ENCODE peak calls at places on chromosomes 5 and 9, in ten cellular contexts. L is breast epithelium; R is CD8-positive, alpha-beta memory T cell; O is ovary; H is lower lobe of right lung; K is fibroblast of lung; X is adipocyte; T is hepatocyte; M is heart left ventricle; Y is RWPE2. E is an unnamed sample. For H3K4me1, the result is how much of the 10 kb centered on the place peaks cover.

GRCh38 chr5:97951139-97951538 is 768.1 kb upstream of the RIOK2 start:
- DNase-seq in T (no peak), Y (no peak), H (no peak), R (no peak), K (no peak), O (no peak), M (no peak), L (no peak), X (no peak), E (no peak)

GRCh38 chr5:119315516-119315949 is 40.3 kb upstream of the TNFAIP8 start:
- DNase-seq in Y (no peak), M (no peak), X (no peak), O (no peak), R (peak), H (no peak), T (peak), L (no peak), K (peak), E (no peak)

GRCh38 chr5:93649234-93649900 is 66.3 kb downstream of the NR2F1 start:
- DNase-seq in O (no peak), M (no peak), H (no peak), L (no peak), T (no peak), Y (no peak), K (no peak), R (no peak), X (no peak), E (no peak)

GRCh38 chr5:172049226-172049796 is 42.9 kb upstream of the FBXW11 start:
- DNase-seq in H (no peak), K (no peak), Y (no peak), L (no peak), T (no peak), R (no peak), O (no peak), M (no peak), X (no peak), E (no peak)

GRCh38 chr9:38406476-38407186 is 14.1 kb downstream of the ALDH1B1 start:
- DNase-seq in X (no peak), L (no peak), K (no peak), M (no peak), T (no peak), Y (no peak), R (no peak), H (no peak), O (no peak), E (no peak)

GRCh38 chr9:114003756-114004155 is 74.3 kb downstream of the AMBP start:
- DNase-seq in K (no peak), R (no peak), M (peak), O (peak), X (peak), Y (peak), L (peak), T (no peak), H (no peak), E (no peak)

GRCh38 chr5:31378838-31379237 is 153.1 kb downstream of the DROSHA start:
- DNase-seq in K (peak), Y (no peak), T (peak), H (no peak), O (no peak), X (peak), M (no peak), R (no peak), L (no peak), E (no peak)

GRCh38 chr5:61270510-61271165 is 61.4 kb upstream of the ZSWIM6 start:
- DNase-seq in L (no peak), R (no peak), M (no peak), Y (no peak), O (no peak), K (no peak), X (no peak), H (no peak), T (no peak), E (no peak)

GRCh38 chr9:130478152-130478551 is 33.4 kb downstream of the ASS1 start:
- DNase-seq in T (no peak), O (no peak), X (no peak), H (no peak), M (no peak), L (no peak), Y (no peak), R (no peak), K (no peak), E (no peak)

GRCh38 chr5:32711693-32712462 is 757 bp downstream of the NPR3 start:
- DNase-seq in X (peak), R (no peak), L (no peak), M (peak), O (no peak), T (no peak), K (peak), Y (peak), H (peak), E (peak)

GRCh38 chr9:108696156-108696555 is 159.6 kb downstream of the ACTL7B start:
- DNase-seq in K (no peak), M (no peak), O (no peak), Y (no peak), X (no peak), H (no peak), R (no peak), T (no peak), L (no peak), E (no peak)

GRCh38 chr5:157740211-157740610 is 3.3 kb upstream of the LSM11 start:
- DNase-seq in M (no peak), O (no peak), Y (no peak), T (peak), X (peak), H (no peak), L (no peak), K (no peak), R (no peak), E (no peak)

GRCh38 chr5:10301842-10302610 is 5.7 kb downstream of the CMBL start:
- DNase-seq in Y (peak), R (no peak), L (peak), T (peak), O (no peak), H (peak), K (no peak), M (peak), X (no peak), E (peak)

GRCh38 chr9:104980039-104980654 is 52.2 kb upstream of the ABCA1 start:
- DNase-seq in L (no peak), Y (no peak), R (no peak), H (no peak), O (no peak), X (no peak), T (no peak), M (no peak), K (no peak), E (no peak)

GRCh38 chr9:137689745-137690529 is 71.1 kb downstream of the EHMT1 start:
- DNase-seq in K (peak), H (no peak), M (no peak), X (no peak), R (no peak), T (peak), O (no peak), Y (no peak), L (no peak), E (no peak)
- H3K4me1 ChIP-seq in K (under half), H (half or more), M (half or more), X (under half), R (under half), T (under half), O (under half), Y (under half), L (under half), E (under half)

DNA sequence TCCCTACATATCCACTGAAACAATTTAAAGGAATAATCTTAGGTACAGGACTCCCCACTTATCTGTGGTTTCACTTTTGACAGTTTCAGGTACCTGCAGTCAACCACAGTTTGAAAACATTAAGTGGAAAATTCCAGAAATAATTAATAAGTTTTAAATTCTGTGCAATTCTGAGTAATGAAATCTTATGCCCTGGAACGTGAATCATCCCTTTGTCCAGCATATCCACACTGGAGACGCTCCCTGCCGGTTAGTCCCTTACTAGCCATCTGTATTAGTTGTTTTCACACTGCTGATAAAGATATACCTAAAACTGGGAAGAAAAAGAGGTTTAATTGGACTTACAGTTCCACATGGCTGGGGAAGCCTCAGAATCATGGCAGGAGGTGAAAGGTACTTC is 80.6 kb downstream of the NR3C1 start:
- DNase-seq in X (no peak), K (no peak), L (no peak), H (no peak), T (no peak), M (no peak), Y (no peak), O (no peak), R (no peak), E (no peak)
- H3K4me1 ChIP-seq in X (under half), K (under half), L (under half), H (under half), T (under half), M (under half), Y (under half), O (under half), R (under half), E (under half)

DNA sequence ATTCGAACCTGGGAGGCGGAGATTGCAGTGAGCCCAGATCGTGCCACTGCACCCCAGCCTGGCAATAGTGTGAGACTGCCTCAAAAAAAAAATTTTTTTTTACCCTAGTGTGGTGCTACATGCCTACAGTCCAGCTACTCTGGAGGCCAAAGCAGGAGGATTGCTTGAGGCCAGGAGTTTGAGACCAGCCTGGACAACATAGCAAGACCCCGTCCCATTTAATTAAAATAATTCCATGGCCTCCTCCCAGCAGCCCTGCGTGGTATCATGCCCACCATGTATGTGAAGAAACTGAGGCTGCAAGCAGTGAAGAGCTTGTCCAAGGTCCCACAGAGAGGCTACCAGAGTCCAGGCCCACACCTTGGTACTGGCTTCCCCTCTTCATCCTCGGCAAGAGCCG is 19.4 kb upstream of the PHYHD1 start:
- DNase-seq in Y (no peak), O (no peak), K (no peak), M (no peak), L (no peak), H (no peak), X (no peak), T (no peak), R (no peak), E (no peak)
- H3K4me1 ChIP-seq in Y (half or more), O (under half), K (under half), M (half or more), L (under half), H (half or more), X (under half), T (under half), R (half or more), E (under half)

GRCh38 chr9:134424818-134425217 is 98.6 kb downstream of the RXRA start:
- DNase-seq in T (no peak), H (no peak), Y (no peak), R (no peak), O (peak), K (no peak), L (no peak), M (no peak), X (no peak), E (no peak)
- H3K4me1 ChIP-seq in T (under half), H (under half), Y (under half), R (under half), O (under half), K (under half), L (under half), M (under half), X (under half), E (under half)

DNA sequence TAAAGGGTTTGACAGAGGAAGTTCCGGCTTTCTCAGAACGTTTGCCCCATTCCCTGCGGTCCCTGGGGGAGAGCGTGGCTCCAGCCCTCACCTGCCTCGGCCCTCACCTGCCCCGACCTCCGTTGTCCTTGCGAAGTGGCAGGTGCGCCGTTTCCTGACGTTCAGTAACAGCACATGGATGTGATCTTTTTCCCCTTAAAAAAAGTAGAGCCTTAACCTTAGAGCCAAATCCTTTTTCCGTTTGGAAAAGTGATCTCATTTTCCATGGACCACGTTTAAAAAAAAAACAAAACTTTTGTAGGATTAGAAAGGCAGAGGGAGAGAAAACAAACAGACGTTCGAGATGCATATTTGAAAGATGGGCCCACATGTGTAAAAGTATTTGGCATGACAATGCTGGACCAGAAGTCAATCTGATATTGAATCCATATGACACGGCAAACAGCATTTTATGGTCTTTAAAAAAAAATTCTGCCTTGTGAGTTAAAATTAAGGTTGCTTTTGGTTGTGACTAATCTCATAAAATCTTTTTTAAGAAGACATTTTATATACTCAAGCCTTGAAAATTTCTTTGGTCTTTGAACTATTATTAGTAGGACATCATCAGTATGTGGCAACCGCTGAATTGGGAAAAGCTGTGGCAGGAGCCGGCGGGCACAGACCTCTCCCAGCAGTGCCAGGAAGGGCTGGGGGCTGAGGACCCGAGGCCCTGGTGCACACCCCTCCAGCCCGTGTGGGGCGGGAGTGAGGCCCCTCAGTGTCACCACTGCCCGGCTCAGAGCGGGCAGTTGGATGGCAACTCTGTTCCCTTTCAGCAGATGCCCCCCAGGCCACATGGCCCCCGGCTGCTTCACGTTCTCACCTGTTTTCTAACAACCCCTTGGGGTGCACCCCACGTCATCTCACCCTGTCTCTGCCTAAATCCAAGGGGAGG is 42.4 kb upstream of the EXOC3 start:
- DNase-seq in L (no peak), O (peak), K (peak), R (no peak), X (peak), M (no peak), Y (peak), H (no peak), T (no peak), E (peak)
- H3K4me1 ChIP-seq in L (under half), O (under half), K (under half), R (under half), X (under half), M (under half), Y (under half), H (under half), T (under half), E (under half)

DNA sequence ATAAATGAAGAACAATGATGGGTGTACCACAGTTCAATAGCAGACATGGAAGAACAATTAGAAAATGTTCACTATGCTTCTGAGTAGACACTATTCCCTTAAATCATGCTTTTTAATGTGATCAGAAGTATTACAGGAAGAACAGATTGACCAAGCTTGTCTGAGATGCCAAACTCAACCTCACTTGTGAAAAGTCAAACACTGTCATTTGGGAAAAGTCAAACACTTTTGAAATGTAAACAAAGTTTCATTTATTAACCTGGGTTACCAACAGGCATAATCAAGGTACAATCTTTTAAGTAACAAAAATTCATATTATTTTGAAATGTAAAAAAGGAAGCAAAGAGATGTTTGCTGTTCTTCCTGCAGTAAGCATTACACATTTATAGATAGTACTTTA is 19.2 kb downstream of the RAB14 start:
- DNase-seq in M (no peak), T (no peak), K (no peak), Y (no peak), R (no peak), L (no peak), H (no peak), O (no peak), X (no peak), E (no peak)
- H3K4me1 ChIP-seq in M (half or more), T (under half), K (under half), Y (under half), R (under half), L (under half), H (half or more), O (under half), X (under half), E (under half)

E was measured in aorta.